ENCODE peak calls at places on chromosomes 11 and 22, in four cellular contexts. K is left cardiac atrium, O is caudate nucleus, X is H54. R is an unnamed sample.

GRCh38 chr22:27100789-27101188 is 443.4 kb downstream of the MIAT start:
- DNase-seq in K (no peak), O (no peak), X (no peak), R (no peak)

GRCh38 chr11:81497202-81497804 is 1236.4 kb downstream of the FAM181B start:
- DNase-seq in O (no peak), K (no peak), X (peak), R (peak)

GRCh38 chr22:46545041-46545796 is 7.8 kb upstream of the CELSR1 start:
- DNase-seq in K (no peak), O (no peak), X (no peak), R (no peak)

GRCh38 chr22:44403166-44403565 is 90.4 kb upstream of the SHISAL1 start:
- DNase-seq in O (no peak), X (no peak), K (no peak), R (no peak)

GRCh38 chr22:25942989-25943411 is 201.0 kb downstream of the MYO18B start:
- DNase-seq in K (peak), X (no peak), O (no peak), R (no peak)

GRCh38 chr11:5196731-5197130 is 3.8 kb downstream of the OR51V1 start:
- DNase-seq in O (no peak), K (no peak), X (no peak), R (no peak)

GRCh38 chr11:92212530-92212929 is 12.1 kb upstream of the FAT3 start:
- DNase-seq in X (no peak), O (no peak), K (no peak), R (no peak)

GRCh38 chr11:1515082-1516060 is 28.8 kb upstream of the MOB2 start:
- DNase-seq in X (peak), O (peak), K (peak), R (peak)

GRCh38 chr11:92838655-92839334 is 130.7 kb upstream of the MTNR1B start:
- DNase-seq in K (no peak), O (no peak), X (no peak), R (no peak)

R was measured in testis.